ENCODE peak calls at places on chromosomes 3 and 15, in four cellular contexts. U, P, E and W are unnamed samples.

GRCh38 chr3:134327594-134327975 is 46.7 kb downstream of the AMOTL2 start:
- DNase-seq in U (no peak), P (no peak), E (no peak), W (peak; percentile 29)

GRCh38 chr3:36405193-36405592 is 24.9 kb downstream of the STAC start:
- DNase-seq in U (no peak), P (no peak), E (no peak), W (no peak)

GRCh38 chr3:194808709-194809108 is 123.0 kb downstream of the FAM43A start:
- DNase-seq in U (no peak), P (no peak), E (no peak), W (no peak)

GRCh38 chr3:134956395-134956794 is 161.3 kb downstream of the EPHB1 start:
- DNase-seq in U (no peak), P (no peak), E (no peak), W (no peak)

GRCh38 chr3:55416381-55416821 is 70.7 kb downstream of the WNT5A start:
- DNase-seq in U (no peak), P (no peak), E (no peak), W (no peak)

GRCh38 chr3:169389925-169390253 is 273.6 kb downstream of the MECOM start:
- DNase-seq in U (no peak), P (no peak), E (peak; percentile 23), W (no peak)

GRCh38 chr3:193972816-193973215 is 163.1 kb upstream of the HES1 start:
- DNase-seq in U (no peak), P (no peak), E (no peak), W (no peak)

GRCh38 chr15:40130799-40131502 is 22.3 kb upstream of the BMF start:
- DNase-seq in U (no peak), P (no peak), E (no peak), W (no peak)

GRCh38 chr3:99131876-99132275 is 230.4 kb upstream of the DCBLD2 start:
- DNase-seq in U (no peak), P (no peak), E (no peak), W (no peak)

GRCh38 chr3:144564011-144564410 is 592.4 kb downstream of the DIPK2A start:
- DNase-seq in U (no peak), P (no peak), E (no peak), W (no peak)

GRCh38 chr3:171345112-171345843 is 114.9 kb downstream of the TNIK start:
- DNase-seq in U (no peak), P (no peak), E (no peak), W (no peak)

GRCh38 chr15:59918994-59919951 is 84.8 kb upstream of the FOXB1 start:
- DNase-seq in U (no peak), P (no peak), E (no peak), W (no peak)

GRCh38 chr3:141191097-141191749 is 40.4 kb upstream of the PXYLP1 start:
- DNase-seq in U (no peak), P (no peak), E (no peak), W (no peak)

GRCh38 chr3:134392336-134392983 is 18.2 kb upstream of the AMOTL2 start:
- DNase-seq in U (no peak), P (peak; percentile 73), E (no peak), W (no peak)

GRCh38 chr3:13745636-13746035 is 134.2 kb downstream of the WNT7A start:
- DNase-seq in U (no peak), P (no peak), E (no peak), W (peak; percentile 19)

GRCh38 chr3:166190360-166190759 is 353.1 kb upstream of the BCHE start:
- DNase-seq in U (no peak), P (no peak), E (no peak), W (no peak)

GRCh38 chr3:120304569-120305090 is 19.6 kb upstream of the GPR156 start:
- DNase-seq in U (no peak), P (no peak), E (no peak), W (no peak)

GRCh38 chr3:159137966-159138365 is 336.1 kb downstream of the MFSD1 start:
- DNase-seq in U (no peak), P (no peak), E (no peak), W (no peak)

GRCh38 chr15:81311834-81312459 is 12.0 kb downstream of the STARD5 start:
- DNase-seq in U (no peak), P (no peak), E (no peak), W (no peak)

GRCh38 chr3:23153034-23153433 is 50.1 kb upstream of the UBE2E2 start:
- DNase-seq in U (no peak), P (no peak), E (no peak), W (no peak)

GRCh38 chr3:71048948-71049347 is 534.6 kb downstream of the FOXP1 start:
- DNase-seq in U (no peak), P (no peak), E (peak; percentile 69), W (no peak)

GRCh38 chr3:172074027-172074426 is 34.6 kb downstream of the FNDC3B start:
- DNase-seq in U (no peak), P (no peak), E (no peak), W (no peak)

GRCh38 chr3:60064210-60065178 is 1014.7 kb upstream of the CFAP20DC start:
- DNase-seq in U (no peak), P (no peak), E (no peak), W (no peak)

GRCh38 chr15:90871097-90871715 is 2.8 kb downstream of the FURIN start:
- DNase-seq in U (no peak), P (no peak), E (peak; percentile 41), W (no peak)

GRCh38 chr3:16842710-16843270 is 42.0 kb upstream of the PLCL2 start:
- DNase-seq in U (no peak), P (no peak), E (no peak), W (no peak)

GRCh38 chr15:65189102-65189740 is 4.1 kb upstream of the CLPX start:
- DNase-seq in U (no peak), P (no peak), E (no peak), W (no peak)

GRCh38 chr3:74906181-74906580 is 291.7 kb upstream of the CNTN3 start:
- DNase-seq in U (no peak), P (no peak), E (no peak), W (no peak)

GRCh38 chr3:12991861-12992281 is 81.4 kb downstream of the IQSEC1 start:
- DNase-seq in U (no peak), P (no peak), E (peak; percentile 7), W (no peak)

GRCh38 chr3:179811321-179812095 is 158.7 kb downstream of the USP13 start:
- DNase-seq in U (no peak), P (no peak), E (peak; percentile 12), W (no peak)

GRCh38 chr15:94206463-94207167 is 24.7 kb upstream of the MCTP2 start:
- DNase-seq in U (no peak), P (no peak), E (no peak), W (no peak)
- H3K4me3 ChIP-seq in U (no peak overlapping the region), P (no peak overlapping the region), E (no peak overlapping the region), W (no peak overlapping the region)

GRCh38 chr3:40713306-40713705 is 188.5 kb downstream of the ZNF621 start:
- DNase-seq in U (no peak), P (no peak), E (no peak), W (no peak)

GRCh38 chr3:40718209-40718608 is 193.4 kb downstream of the ZNF621 start:
- DNase-seq in U (no peak), P (no peak), E (no peak), W (no peak)

GRCh38 chr3:40714771-40715170 is 190.0 kb downstream of the ZNF621 start:
- DNase-seq in U (no peak), P (no peak), E (no peak), W (no peak)

GRCh38 chr3:40717471-40717870 is 192.7 kb downstream of the ZNF621 start:
- DNase-seq in U (no peak), P (no peak), E (no peak), W (no peak)

DNA sequence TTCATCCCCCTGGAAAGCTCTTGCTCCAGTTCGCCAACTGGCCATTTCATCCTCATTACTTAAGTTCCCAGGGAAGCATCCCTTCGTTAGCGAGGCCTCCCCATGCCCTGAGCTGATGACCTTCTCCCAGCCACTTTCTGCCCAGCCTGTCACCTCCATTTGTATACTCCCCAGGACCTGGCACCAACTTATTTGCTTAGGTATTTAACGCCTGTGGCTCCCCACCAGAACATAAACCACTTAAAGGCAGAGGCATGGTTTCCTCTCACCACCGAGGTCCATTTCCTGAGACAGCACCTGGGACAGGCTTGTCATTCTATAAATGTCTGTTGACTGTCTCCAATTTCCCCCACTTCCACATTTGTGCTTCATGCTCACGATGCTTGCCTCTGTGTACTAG is 189.0 kb downstream of the ZNF621 start:
- DNase-seq in U (no peak), P (no peak), E (no peak), W (no peak)
- H3K9me3 ChIP-seq in U (no peaks in the 10 kb centered on the region), P (no peaks in the 10 kb centered on the region), E (no peaks in the 10 kb centered on the region), W (no peaks in the 10 kb centered on the region)

DNA sequence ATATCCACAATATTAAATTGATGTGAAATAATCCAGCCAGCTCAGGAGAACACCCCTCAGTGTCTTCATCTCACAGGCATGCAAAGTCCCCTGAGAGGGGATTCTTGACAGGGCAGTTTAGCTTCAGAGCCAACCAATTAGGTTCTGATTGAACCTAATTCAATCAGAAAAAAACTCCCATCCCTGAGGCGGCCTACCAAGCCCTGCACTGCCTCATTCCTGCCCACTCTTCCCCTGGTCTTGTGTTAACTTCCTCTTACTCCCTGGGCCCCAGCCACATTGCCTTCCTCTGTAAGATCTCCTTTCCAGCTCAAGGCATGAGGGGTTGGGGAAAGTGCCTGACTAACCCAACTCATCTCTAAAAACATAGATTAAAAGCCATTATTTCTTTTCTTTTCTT is 46.1 kb downstream of the FRMD4B start:
- DNase-seq in U (no peak), P (peak; percentile 55), E (no peak), W (peak; percentile 49)
- H3K4me1 ChIP-seq in U (no peaks in the 10 kb centered on the region), P (no peaks in the 10 kb centered on the region), E (no peaks in the 10 kb centered on the region), W (peaks cover 28% of the 10 kb centered on the region)

GRCh38 chr15:38559908-38560307 is 4.7 kb downstream of the RASGRP1 start:
- DNase-seq in U (no peak), P (no peak), E (no peak), W (no peak)

GRCh38 chr15:38563723-38564519 is 693 bp downstream of the RASGRP1 start:
- DNase-seq in U (peak; percentile 83), P (peak; percentile 26), E (peak; percentile 79), W (peak; percentile 95)

GRCh38 chr15:38564557-38565286 is at the start of gene RASGRP1:
- DNase-seq in U (peak; percentile 81), P (peak; percentile 22), E (peak; percentile 81), W (peak; percentile 74)

GRCh38 chr15:38560456-38560926 is 4.1 kb downstream of the RASGRP1 start:
- DNase-seq in U (no peak), P (no peak), E (no peak), W (no peak)

GRCh38 chr15:38562278-38562677 is 2.3 kb downstream of the RASGRP1 start:
- DNase-seq in U (no peak), P (no peak), E (no peak), W (no peak)
- H3K4me3 ChIP-seq in U (peak overlapping the region; percentile 90), P (no peak overlapping the region), E (no peak overlapping the region), W (no peak overlapping the region)

GRCh38 chr3:6510713-6511112 is 350.2 kb upstream of the GRM7 start:
- DNase-seq in U (no peak), P (no peak), E (no peak), W (no peak)

GRCh38 chr3:6518709-6519345 is 342.1 kb upstream of the GRM7 start:
- DNase-seq in U (no peak), P (no peak), E (no peak), W (no peak)

GRCh38 chr3:6516694-6517093 is 344.2 kb upstream of the GRM7 start:
- DNase-seq in U (no peak), P (no peak), E (no peak), W (no peak)

DNA sequence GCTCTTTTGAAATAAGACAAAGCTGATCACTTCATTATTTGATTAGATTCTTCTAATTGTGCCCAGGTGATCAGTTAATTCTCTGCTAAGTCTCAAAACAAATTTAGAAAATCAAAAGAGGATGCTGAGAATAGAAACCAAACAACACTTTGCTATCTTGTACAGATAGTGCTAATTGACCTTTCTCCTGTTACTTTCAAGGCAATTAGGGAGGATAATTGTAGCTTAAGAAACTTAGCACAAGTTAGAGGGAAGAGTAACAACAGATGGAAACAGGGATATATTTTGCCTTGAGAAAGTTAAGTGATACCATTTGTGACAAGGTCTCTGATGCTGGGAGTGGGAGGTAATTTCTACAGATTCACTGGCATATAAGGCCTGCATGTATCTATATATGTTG is 344.8 kb upstream of the GRM7 start:
- DNase-seq in U (no peak), P (no peak), E (no peak), W (no peak)
- H3K9me3 ChIP-seq in U (no peaks in the 10 kb centered on the region), P (no peaks in the 10 kb centered on the region), E (no peaks in the 10 kb centered on the region), W (peaks cover 7% of the 10 kb centered on the region)